ENCODE peak calls at places on chromosomes 13 and 19, in six cellular contexts. One of them, this sample, is unnamed.

GRCh38 chr19:47005873-47006272 is 13.8 kb upstream of the NPAS1 start:
- DNase-seq in fibroblast of the aortic adventitia: no peak
- DNase-seq in astrocyte of the spinal cord: no peak
- DNase-seq in mammary epithelial cell: no peak
- DNase-seq in tibial artery: no peak
- DNase-seq in AG04450: no peak
- DNase-seq in this sample: peak

GRCh38 chr19:27657271-27658051 is 1555.5 kb downstream of the UQCRFS1 start:
- DNase-seq in fibroblast of the aortic adventitia: no peak
- DNase-seq in astrocyte of the spinal cord: no peak
- DNase-seq in mammary epithelial cell: peak
- DNase-seq in tibial artery: no peak
- DNase-seq in AG04450: no peak
- DNase-seq in this sample: no peak

GRCh38 chr19:10836478-10837325 is 690 bp upstream of the TMED1 start:
- DNase-seq in fibroblast of the aortic adventitia: no peak
- DNase-seq in astrocyte of the spinal cord: no peak
- DNase-seq in mammary epithelial cell: peak
- DNase-seq in tibial artery: peak
- DNase-seq in AG04450: no peak
- DNase-seq in this sample: peak

GRCh38 chr19:16470541-16470910 is 1.2 kb downstream of the EPS15L1 start:
- DNase-seq in fibroblast of the aortic adventitia: no peak
- DNase-seq in astrocyte of the spinal cord: no peak
- DNase-seq in mammary epithelial cell: no peak
- DNase-seq in tibial artery: no peak
- DNase-seq in AG04450: no peak
- DNase-seq in this sample: peak

GRCh38 chr13:41246969-41247750 is 16.2 kb downstream of the MTRF1 start:
- DNase-seq in fibroblast of the aortic adventitia: no peak
- DNase-seq in astrocyte of the spinal cord: no peak
- DNase-seq in mammary epithelial cell: no peak
- DNase-seq in tibial artery: no peak
- DNase-seq in AG04450: no peak
- DNase-seq in this sample: no peak

GRCh38 chr19:21098291-21098690 is 16.3 kb downstream of the ZNF714 start:
- DNase-seq in fibroblast of the aortic adventitia: no peak
- DNase-seq in astrocyte of the spinal cord: no peak
- DNase-seq in mammary epithelial cell: no peak
- DNase-seq in tibial artery: no peak
- DNase-seq in AG04450: no peak
- DNase-seq in this sample: no peak

GRCh38 chr19:45424191-45425058 is 708 bp upstream of the ERCC1 start:
- DNase-seq in fibroblast of the aortic adventitia: peak
- DNase-seq in astrocyte of the spinal cord: peak
- DNase-seq in mammary epithelial cell: peak
- DNase-seq in tibial artery: peak
- DNase-seq in AG04450: peak
- DNase-seq in this sample: peak

GRCh38 chr19:20325151-20325550 is 158.1 kb downstream of the ZNF486 start:
- DNase-seq in fibroblast of the aortic adventitia: no peak
- DNase-seq in astrocyte of the spinal cord: no peak
- DNase-seq in mammary epithelial cell: no peak
- DNase-seq in tibial artery: no peak
- DNase-seq in AG04450: no peak
- DNase-seq in this sample: no peak

GRCh38 chr19:17539288-17540117 is 15.9 kb upstream of the COLGALT1 start:
- DNase-seq in fibroblast of the aortic adventitia: peak
- DNase-seq in astrocyte of the spinal cord: peak
- DNase-seq in mammary epithelial cell: peak
- DNase-seq in tibial artery: peak
- DNase-seq in AG04450: peak
- DNase-seq in this sample: peak
- TF ChIP-seq CTCF in fibroblast of the aortic adventitia: peak
- TF ChIP-seq CTCF in astrocyte of the spinal cord: peak
- TF ChIP-seq CTCF in mammary epithelial cell: peak
- TF ChIP-seq CTCF in tibial artery: no peak
- TF ChIP-seq CTCF in AG04450: peak
- TF ChIP-seq CTCF in this sample: peak

GRCh38 chr13:57631607-57632275 is at the start of gene PCDH17:
- DNase-seq in fibroblast of the aortic adventitia: peak
- DNase-seq in astrocyte of the spinal cord: peak
- DNase-seq in mammary epithelial cell: no peak
- DNase-seq in tibial artery: peak
- DNase-seq in AG04450: no peak
- DNase-seq in this sample: no peak
- H3K4me3 ChIP-seq in fibroblast of the aortic adventitia: peak
- H3K4me3 ChIP-seq in astrocyte of the spinal cord: peak
- H3K4me3 ChIP-seq in mammary epithelial cell: peak
- H3K4me3 ChIP-seq in tibial artery: peak
- H3K4me3 ChIP-seq in AG04450: peak
- H3K4me3 ChIP-seq in this sample: peak

DNA sequence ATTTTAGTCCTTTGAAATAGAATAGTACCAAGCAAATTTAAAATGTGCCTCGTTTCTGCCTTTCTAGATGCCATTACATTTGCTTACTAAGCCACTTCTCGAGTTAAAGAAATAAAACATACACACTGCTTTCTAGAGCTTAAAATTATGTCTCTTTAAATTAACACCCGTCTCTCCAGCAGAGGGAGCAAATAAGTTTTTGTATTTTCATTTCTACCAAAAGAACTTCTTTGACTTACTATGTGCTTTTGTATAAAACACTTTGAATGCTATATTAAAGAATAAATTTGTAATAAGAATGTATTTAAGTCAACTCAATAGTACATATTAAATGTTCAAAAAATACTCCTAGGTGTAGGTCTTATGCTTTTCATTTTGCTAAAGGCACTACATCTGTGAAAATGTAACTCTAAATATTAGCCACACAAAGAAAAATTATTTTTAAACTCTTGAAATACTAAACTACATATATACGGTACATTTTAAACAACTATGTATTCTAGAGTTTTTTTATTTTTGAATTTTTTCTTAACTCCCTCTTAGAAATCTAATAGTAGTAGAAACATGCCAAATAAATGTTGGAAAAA is 269.3 kb upstream of the MIR17HG start:
- DNase-seq in fibroblast of the aortic adventitia: no peak
- DNase-seq in astrocyte of the spinal cord: peak
- DNase-seq in mammary epithelial cell: no peak
- DNase-seq in tibial artery: no peak
- DNase-seq in AG04450: no peak
- DNase-seq in this sample: no peak
- TF ChIP-seq CTCF in fibroblast of the aortic adventitia: no peak
- TF ChIP-seq CTCF in astrocyte of the spinal cord: peak
- TF ChIP-seq CTCF in mammary epithelial cell: peak
- TF ChIP-seq CTCF in tibial artery: no peak
- TF ChIP-seq CTCF in AG04450: peak
- TF ChIP-seq CTCF in this sample: peak

DNA sequence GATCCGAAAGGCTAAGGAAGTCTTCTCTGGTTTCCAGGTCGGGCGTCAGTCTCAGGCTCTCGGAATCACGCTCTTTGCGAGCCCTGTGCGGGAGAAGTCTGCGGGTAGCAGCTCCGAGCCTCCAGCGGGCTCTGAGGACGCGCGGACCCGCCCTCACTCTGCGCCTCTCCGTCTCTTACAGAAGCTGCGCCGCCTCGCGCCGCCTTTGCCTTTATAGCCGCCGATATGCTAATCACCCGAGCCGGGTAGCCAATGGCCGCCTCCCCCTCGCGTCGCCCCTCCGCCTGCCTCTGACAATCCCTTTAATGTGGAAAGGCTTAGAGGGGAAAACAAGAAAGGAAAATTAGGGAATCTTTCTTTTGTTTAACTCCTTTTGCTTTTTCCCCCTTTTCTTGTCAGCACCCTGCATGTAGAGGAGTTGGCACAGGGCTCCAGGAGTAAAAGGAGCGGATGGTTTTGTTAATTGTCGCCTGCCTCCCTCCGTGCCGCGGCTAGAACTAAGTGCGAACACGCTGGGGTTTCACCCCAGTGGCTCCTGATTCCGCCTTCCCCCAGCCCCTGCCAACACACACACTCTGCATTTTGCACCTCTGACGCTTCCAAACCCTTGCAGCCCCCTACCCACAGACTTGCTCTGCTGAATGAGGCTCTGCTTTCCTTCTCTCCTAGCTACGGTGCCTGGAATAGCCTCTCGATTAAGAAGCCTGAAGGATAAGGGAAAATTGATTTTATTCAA is at the start of gene PCDH8:
- DNase-seq in fibroblast of the aortic adventitia: no peak
- DNase-seq in astrocyte of the spinal cord: no peak
- DNase-seq in mammary epithelial cell: no peak
- DNase-seq in tibial artery: no peak
- DNase-seq in AG04450: no peak
- DNase-seq in this sample: no peak
- H3K4me3 ChIP-seq in fibroblast of the aortic adventitia: no peak
- H3K4me3 ChIP-seq in astrocyte of the spinal cord: no peak
- H3K4me3 ChIP-seq in mammary epithelial cell: no peak
- H3K4me3 ChIP-seq in tibial artery: no peak
- H3K4me3 ChIP-seq in AG04450: no peak
- H3K4me3 ChIP-seq in this sample: no peak

DNA sequence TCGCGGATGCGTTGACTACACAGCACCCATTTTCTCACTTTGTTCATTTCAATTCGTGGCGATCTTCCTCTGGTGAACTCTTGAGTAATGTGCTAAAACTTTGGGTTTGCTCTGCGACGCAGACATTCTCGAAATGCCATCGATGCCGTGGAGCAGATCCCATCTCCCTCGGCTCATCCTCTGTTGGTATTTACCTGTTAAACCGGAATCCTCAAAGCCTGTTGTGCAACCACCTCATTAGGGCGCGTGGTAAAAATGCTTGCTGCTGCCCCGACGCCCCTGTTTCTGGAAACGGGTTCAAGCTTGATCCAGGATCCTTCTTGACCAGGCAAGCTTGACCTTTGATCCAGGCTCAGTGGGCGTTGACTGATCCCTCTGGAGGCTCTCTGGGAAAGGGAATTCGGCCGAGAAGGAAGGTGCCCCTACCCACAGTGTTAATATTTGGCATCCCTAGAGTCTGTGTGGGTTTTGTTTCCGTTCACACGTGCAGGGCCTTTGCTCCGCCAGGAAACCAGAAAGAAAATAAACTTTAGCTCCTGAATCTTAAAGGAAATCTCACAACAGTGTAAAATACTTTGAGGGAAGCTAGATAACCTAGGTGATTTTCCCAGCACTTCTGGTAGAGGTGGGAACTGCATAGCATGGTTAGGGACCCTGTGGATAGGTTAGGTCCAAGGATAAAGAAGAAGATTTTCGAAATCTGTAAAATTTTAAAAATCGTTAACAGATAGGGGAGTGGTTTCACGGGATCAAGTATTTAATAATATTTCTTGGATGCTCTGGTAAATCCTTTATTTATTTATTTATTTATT is 1.0 kb downstream of the LSM14A start:
- DNase-seq in fibroblast of the aortic adventitia: peak
- DNase-seq in astrocyte of the spinal cord: no peak
- DNase-seq in mammary epithelial cell: peak
- DNase-seq in tibial artery: no peak
- DNase-seq in AG04450: no peak
- DNase-seq in this sample: no peak
- TF ChIP-seq CTCF in fibroblast of the aortic adventitia: peak
- TF ChIP-seq CTCF in astrocyte of the spinal cord: no peak
- TF ChIP-seq CTCF in mammary epithelial cell: no peak
- TF ChIP-seq CTCF in tibial artery: peak
- TF ChIP-seq CTCF in AG04450: peak
- TF ChIP-seq CTCF in this sample: no peak

GRCh38 chr13:112441226-112441625 is 65.1 kb downstream of the SPACA7 start:
- DNase-seq in fibroblast of the aortic adventitia: no peak
- DNase-seq in astrocyte of the spinal cord: no peak
- DNase-seq in mammary epithelial cell: no peak
- DNase-seq in tibial artery: no peak
- DNase-seq in AG04450: no peak
- DNase-seq in this sample: no peak

GRCh38 chr13:112435973-112436372 is 59.8 kb downstream of the SPACA7 start:
- DNase-seq in fibroblast of the aortic adventitia: no peak
- DNase-seq in astrocyte of the spinal cord: no peak
- DNase-seq in mammary epithelial cell: no peak
- DNase-seq in tibial artery: no peak
- DNase-seq in AG04450: no peak
- DNase-seq in this sample: no peak

GRCh38 chr13:112438094-112438493 is 61.9 kb downstream of the SPACA7 start:
- DNase-seq in fibroblast of the aortic adventitia: no peak
- DNase-seq in astrocyte of the spinal cord: no peak
- DNase-seq in mammary epithelial cell: no peak
- DNase-seq in tibial artery: no peak
- DNase-seq in AG04450: no peak
- DNase-seq in this sample: no peak

GRCh38 chr13:112441779-112442310 is 65.7 kb downstream of the SPACA7 start:
- DNase-seq in fibroblast of the aortic adventitia: no peak
- DNase-seq in astrocyte of the spinal cord: no peak
- DNase-seq in mammary epithelial cell: no peak
- DNase-seq in tibial artery: no peak
- DNase-seq in AG04450: no peak
- DNase-seq in this sample: no peak

GRCh38 chr13:112438515-112438914 is 62.4 kb downstream of the SPACA7 start:
- DNase-seq in fibroblast of the aortic adventitia: no peak
- DNase-seq in astrocyte of the spinal cord: no peak
- DNase-seq in mammary epithelial cell: no peak
- DNase-seq in tibial artery: no peak
- DNase-seq in AG04450: no peak
- DNase-seq in this sample: no peak
- H3K4me3 ChIP-seq in fibroblast of the aortic adventitia: no peak
- H3K4me3 ChIP-seq in astrocyte of the spinal cord: no peak
- H3K4me3 ChIP-seq in mammary epithelial cell: no peak
- H3K4me3 ChIP-seq in tibial artery: no peak
- H3K4me3 ChIP-seq in AG04450: no peak
- H3K4me3 ChIP-seq in this sample: no peak

DNA sequence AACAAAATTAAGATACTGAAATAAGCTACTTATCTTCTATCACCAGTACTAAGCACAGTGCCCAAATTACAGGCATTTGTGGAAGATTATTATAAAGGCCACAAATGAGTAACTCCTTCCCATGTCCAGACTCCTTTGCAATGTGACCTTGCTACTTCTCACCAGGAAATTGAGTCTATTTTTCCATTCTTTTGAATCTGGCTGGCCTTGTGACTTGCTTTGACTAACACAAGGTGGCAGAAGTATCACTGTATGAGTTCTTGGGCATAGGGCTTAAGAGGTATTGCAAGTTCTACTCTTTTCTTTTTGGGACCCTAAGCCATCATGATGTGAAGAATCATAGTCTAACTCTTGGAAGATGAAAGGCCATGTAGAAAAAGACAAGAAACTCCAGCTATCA is 49.9 kb downstream of the UGGT2 start:
- DNase-seq in fibroblast of the aortic adventitia: peak
- DNase-seq in astrocyte of the spinal cord: peak
- DNase-seq in mammary epithelial cell: peak
- DNase-seq in tibial artery: no peak
- DNase-seq in AG04450: no peak
- DNase-seq in this sample: peak
- TF ChIP-seq CTCF in fibroblast of the aortic adventitia: no peak
- TF ChIP-seq CTCF in astrocyte of the spinal cord: peak
- TF ChIP-seq CTCF in mammary epithelial cell: peak
- TF ChIP-seq CTCF in tibial artery: no peak
- TF ChIP-seq CTCF in AG04450: no peak
- TF ChIP-seq CTCF in this sample: no peak

GRCh38 chr13:111323950-111324651 is 3.7 kb downstream of the TEX29 start:
- DNase-seq in fibroblast of the aortic adventitia: no peak
- DNase-seq in astrocyte of the spinal cord: no peak
- DNase-seq in mammary epithelial cell: no peak
- DNase-seq in tibial artery: peak
- DNase-seq in AG04450: no peak
- DNase-seq in this sample: no peak
- H3K4me3 ChIP-seq in fibroblast of the aortic adventitia: no peak
- H3K4me3 ChIP-seq in astrocyte of the spinal cord: no peak
- H3K4me3 ChIP-seq in mammary epithelial cell: no peak
- H3K4me3 ChIP-seq in tibial artery: no peak
- H3K4me3 ChIP-seq in AG04450: no peak
- H3K4me3 ChIP-seq in this sample: no peak

GRCh38 chr19:35114656-35115537 is 726 bp upstream of the FXYD3 start:
- DNase-seq in fibroblast of the aortic adventitia: peak
- DNase-seq in astrocyte of the spinal cord: peak
- DNase-seq in mammary epithelial cell: peak
- DNase-seq in tibial artery: peak
- DNase-seq in AG04450: no peak
- DNase-seq in this sample: peak
- TF ChIP-seq CTCF in fibroblast of the aortic adventitia: peak
- TF ChIP-seq CTCF in astrocyte of the spinal cord: peak
- TF ChIP-seq CTCF in mammary epithelial cell: peak
- TF ChIP-seq CTCF in tibial artery: peak
- TF ChIP-seq CTCF in AG04450: peak
- TF ChIP-seq CTCF in this sample: peak

This sample was measured in foreskin fibroblast.